ENCODE peak calls at places on chromosome 5, in six cellular contexts. S is lung microvascular endothelial cell, H is NCI-H2081, N is KBM-7, D is right cardiac atrium, V is amniotic epithelial cell. Y is an unnamed sample.

GRCh38 chr5:122129332-122129731 is at the start of gene ZNF474:
- DNase-seq in V (peak), H (no peak), D (no peak), N (peak), S (peak), Y (peak)

GRCh38 chr5:26568316-26568715 is 470.1 kb downstream of the CDH9 start:
- DNase-seq in S (no peak), N (no peak), H (no peak), D (peak), V (no peak), Y (no peak)

GRCh38 chr5:134055015-134055414 is 50.2 kb upstream of the VDAC1 start:
- DNase-seq in S (no peak), D (no peak), H (no peak), N (no peak), V (no peak), Y (no peak)

GRCh38 chr5:142014911-142015584 is 2.2 kb upstream of the GNPDA1 start:
- DNase-seq in D (no peak), S (peak), N (peak), V (peak), H (no peak), Y (peak)

GRCh38 chr5:157778121-157778805 is 34.8 kb downstream of the LSM11 start:
- DNase-seq in S (peak), N (no peak), V (peak), H (peak), D (no peak), Y (peak)

GRCh38 chr5:89983206-89983605 is 426.4 kb downstream of the CETN3 start:
- DNase-seq in S (no peak), V (no peak), D (no peak), H (no peak), N (peak), Y (no peak)

GRCh38 chr5:1746371-1747078 is 53.1 kb downstream of the MRPL36 start:
- DNase-seq in V (no peak), D (peak), N (no peak), S (no peak), H (no peak), Y (no peak)

GRCh38 chr5:59285300-59286017 is 608.1 kb downstream of the PDE4D start:
- DNase-seq in V (no peak), H (no peak), N (no peak), S (no peak), D (no peak), Y (no peak)

GRCh38 chr5:68285075-68285827 is 69.7 kb downstream of the PIK3R1 start:
- DNase-seq in V (no peak), D (no peak), H (no peak), N (no peak), S (no peak), Y (no peak)

GRCh38 chr5:134594797-134595457 is 37.7 kb downstream of the SAR1B start:
- DNase-seq in S (no peak), N (no peak), D (no peak), H (peak), V (no peak), Y (no peak)

GRCh38 chr5:74127377-74128338 is 501.7 kb downstream of the ARHGEF28 start:
- DNase-seq in V (peak), D (peak), H (peak), N (no peak), S (peak), Y (no peak)

GRCh38 chr5:93062548-93062947 is 518.5 kb downstream of the NR2F1-AS1 start:
- DNase-seq in D (no peak), N (peak), V (no peak), S (no peak), H (no peak), Y (peak)